ENCODE peak calls at places on chromosomes 1 and 21, in seven cellular contexts. L, B, F, Q, D, R and P are unnamed samples.

GRCh38 chr1:7322283-7322785 is 448.8 kb upstream of the VAMP3 start:
- DNase-seq in L (no peak), B (no peak), F (no peak), Q (no peak), D (peak; percentile 15), R (no peak), P (no peak)

GRCh38 chr1:225670806-225671733 is 18.1 kb upstream of the ENAH start:
- DNase-seq in L (peak; percentile 41), B (no peak), F (no peak), Q (no peak), D (peak; percentile 55), R (no peak), P (no peak)

GRCh38 chr1:84510165-84510564 is 3.8 kb upstream of the GNG5 start:
- DNase-seq in L (no peak), B (no peak), F (no peak), Q (no peak), D (no peak), R (no peak), P (no peak)

GRCh38 chr1:47656719-47657685 is 219.2 kb downstream of the FOXD2 start:
- DNase-seq in L (no peak), B (no peak), F (no peak), Q (no peak), D (no peak), R (no peak), P (no peak)

GRCh38 chr1:17828991-17829390 is 73.9 kb downstream of the ACTL8 start:
- DNase-seq in L (no peak), B (no peak), F (no peak), Q (no peak), D (no peak), R (no peak), P (no peak)

GRCh38 chr1:229186373-229187056 is 84.4 kb upstream of the RAB4A start:
- DNase-seq in L (no peak), B (no peak), F (no peak), Q (no peak), D (no peak), R (no peak), P (no peak)

GRCh38 chr1:60569189-60569588 is 495.6 kb upstream of the C1orf87 start:
- DNase-seq in L (no peak), B (no peak), F (no peak), Q (no peak), D (no peak), R (no peak), P (no peak)

GRCh38 chr1:182235952-182236650 is 155.5 kb downstream of the GLUL start:
- DNase-seq in L (no peak), B (no peak), F (no peak), Q (no peak), D (no peak), R (no peak), P (no peak)

GRCh38 chr1:20634594-20635084 is 1.4 kb downstream of the PINK1 start:
- DNase-seq in L (peak; percentile 68), B (peak; percentile 41), F (no peak), Q (peak; percentile 27), D (peak; percentile 48), R (no peak), P (peak; percentile 45)

GRCh38 chr1:162385702-162386101 is 4.2 kb downstream of the C1orf226 start:
- DNase-seq in L (no peak), B (no peak), F (no peak), Q (no peak), D (no peak), R (no peak), P (no peak)

GRCh38 chr1:160836981-160837557 is 25.6 kb downstream of the CD244 start:
- DNase-seq in L (no peak), B (peak; percentile 18), F (no peak), Q (no peak), D (no peak), R (no peak), P (peak; percentile 32)

GRCh38 chr1:167544447-167544846 is 9.1 kb downstream of the CREG1 start:
- DNase-seq in L (peak; percentile 18), B (peak; percentile 58), F (no peak), Q (peak; percentile 40), D (no peak), R (no peak), P (no peak)

GRCh38 chr1:176938375-176938774 is 226.1 kb downstream of the ASTN1 start:
- DNase-seq in L (no peak), B (no peak), F (no peak), Q (no peak), D (no peak), R (no peak), P (no peak)

GRCh38 chr21:31845151-31845550 is 27.7 kb upstream of the HUNK start:
- DNase-seq in L (no peak), B (no peak), F (no peak), Q (no peak), D (no peak), R (no peak), P (no peak)

GRCh38 chr1:45694823-45695222 is 6.8 kb downstream of the TMEM69 start:
- DNase-seq in L (no peak), B (no peak), F (no peak), Q (no peak), D (no peak), R (no peak), P (no peak)

GRCh38 chr21:38712076-38712475 is 93.7 kb upstream of the ETS2 start:
- DNase-seq in L (peak; percentile 61), B (peak; percentile 60), F (no peak), Q (peak; percentile 16), D (peak; percentile 28), R (no peak), P (peak; percentile 35)

GRCh38 chr21:39004776-39005605 is 178.3 kb downstream of the PSMG1 start:
- DNase-seq in L (peak; percentile 62), B (peak; percentile 72), F (no peak), Q (no peak), D (peak; percentile 23), R (no peak), P (peak; percentile 85)

GRCh38 chr1:110563089-110563488 is 43.1 kb downstream of the KCNA2 start:
- DNase-seq in L (no peak), B (no peak), F (no peak), Q (no peak), D (no peak), R (no peak), P (no peak)

GRCh38 chr1:52901384-52901783 is 20.2 kb downstream of the ECHDC2 start:
- DNase-seq in L (no peak), B (no peak), F (no peak), Q (no peak), D (no peak), R (no peak), P (no peak)

GRCh38 chr21:32136546-32136945 is 142.3 kb downstream of the MIS18A start:
- DNase-seq in L (no peak), B (no peak), F (no peak), Q (no peak), D (peak; percentile 9), R (no peak), P (no peak)

GRCh38 chr1:207866471-207867135 is 44.3 kb downstream of the CD34 start:
- DNase-seq in L (no peak), B (no peak), F (no peak), Q (peak; percentile 68), D (no peak), R (no peak), P (no peak)

GRCh38 chr1:224042557-224043118 is 71.3 kb upstream of the FBXO28 start:
- DNase-seq in L (no peak), B (no peak), F (no peak), Q (no peak), D (no peak), R (no peak), P (no peak)

GRCh38 chr1:2229032-2229920 is 1.2 kb downstream of the SKI start:
- DNase-seq in L (peak; percentile 65), B (no peak), F (no peak), Q (peak; percentile 69), D (peak; percentile 58), R (no peak), P (peak; percentile 54)

GRCh38 chr21:44682580-44683151 is 703 bp upstream of the KRTAP12-1 start:
- DNase-seq in L (no peak), B (no peak), F (no peak), Q (no peak), D (no peak), R (no peak), P (no peak)